ENCODE peak calls at places on chromosomes 16 and 17, in eight cellular contexts. L is LHCN-M2; X is H7; M is skeletal muscle cell; E is T-cell; Z is stimulated activated CD4-positive, alpha-beta T cell treated with anti-CD3 and anti-CD28 coated beads, Interleukin-1b, Interleukin-23, amount 100 ng/mL, for 1 hour; O is HTR-8/SVneo; W is left lung. U is an unnamed sample.

GRCh38 chr16:1428511-1428910 is 2.4 kb upstream of the PERCC1 start:
- DNase-seq in L (no peak), X (peak), M (no peak), E (peak), Z (no peak), O (no peak), W (no peak), U (no peak)

GRCh38 chr17:21213491-21214014 is 408 bp downstream of the TMEM11 start:
- DNase-seq in L (no peak), X (peak), M (no peak), E (peak), Z (no peak), O (no peak), W (no peak), U (no peak)

GRCh38 chr16:78953526-78953925 is 647.0 kb downstream of the MAF start:
- DNase-seq in L (no peak), X (no peak), M (no peak), E (no peak), Z (no peak), O (no peak), W (no peak), U (no peak)

GRCh38 chr17:879546-879945 is 97.4 kb downstream of the MRM3 start:
- DNase-seq in L (peak), X (peak), M (no peak), E (peak), Z (peak), O (peak), W (peak), U (peak)

GRCh38 chr17:14299261-14300093 is 1.4 kb upstream of the HS3ST3B1 start:
- DNase-seq in L (no peak), X (peak), M (no peak), E (no peak), Z (no peak), O (peak), W (no peak), U (peak)

GRCh38 chr16:3187798-3188674 is at the start of gene OR1F1:
- DNase-seq in L (peak), X (peak), M (no peak), E (peak), Z (no peak), O (peak), W (no peak), U (peak)

GRCh38 chr16:31191697-31192428 is 10.7 kb downstream of the PYCARD start:
- DNase-seq in L (no peak), X (no peak), M (no peak), E (no peak), Z (no peak), O (no peak), W (no peak), U (no peak)

GRCh38 chr16:59880626-59881025 is 1146.5 kb upstream of the GOT2 start:
- DNase-seq in L (no peak), X (no peak), M (peak), E (no peak), Z (no peak), O (no peak), W (no peak), U (no peak)

GRCh38 chr16:29663829-29664132 is 734 bp downstream of the SPN start:
- DNase-seq in L (no peak), X (no peak), M (no peak), E (no peak), Z (no peak), O (no peak), W (no peak), U (peak)

GRCh38 chr17:39903158-39903884 is 15.1 kb downstream of the GSDMB start:
- DNase-seq in L (peak), X (no peak), M (peak), E (no peak), Z (no peak), O (no peak), W (no peak), U (peak)

GRCh38 chr16:72072514-72073342 is 9.7 kb downstream of the HPR start:
- DNase-seq in L (no peak), X (no peak), M (no peak), E (no peak), Z (no peak), O (no peak), W (no peak), U (no peak)